ENCODE peak calls at places on chromosome 17, in five cellular contexts. One of them, this sample, is unnamed.

GRCh38 chr17:57445051-57445450 is 188.7 kb downstream of the MSI2 start:
- DNase-seq in AG09319: no peak
- DNase-seq in stimulated activated CD4-positive, alpha-beta T cell treated with anti-CD3 and anti-CD28 coated beads, Interleukin-1b, Interleukin-23, amount 100 ng/mL, for 48 hours: no peak
- DNase-seq in activated CD8-positive, alpha-beta memory T cell treated with anti-CD3 and anti-CD28 coated beads for 4 hours: no peak
- DNase-seq in hypothalamus: no peak
- DNase-seq in this sample: no peak

GRCh38 chr17:27596571-27597187 is 34.3 kb upstream of the LGALS9 start:
- DNase-seq in stimulated activated CD4-positive, alpha-beta T cell treated with anti-CD3 and anti-CD28 coated beads, Interleukin-1b, Interleukin-23, amount 100 ng/mL, for 48 hours: no peak
- DNase-seq in hypothalamus: no peak
- DNase-seq in AG09319: no peak
- DNase-seq in activated CD8-positive, alpha-beta memory T cell treated with anti-CD3 and anti-CD28 coated beads for 4 hours: no peak
- DNase-seq in this sample: no peak

GRCh38 chr17:35423761-35424160 is 8.5 kb downstream of the SLFN12 start:
- DNase-seq in AG09319: no peak
- DNase-seq in activated CD8-positive, alpha-beta memory T cell treated with anti-CD3 and anti-CD28 coated beads for 4 hours: no peak
- DNase-seq in stimulated activated CD4-positive, alpha-beta T cell treated with anti-CD3 and anti-CD28 coated beads, Interleukin-1b, Interleukin-23, amount 100 ng/mL, for 48 hours: no peak
- DNase-seq in hypothalamus: no peak
- DNase-seq in this sample: no peak

GRCh38 chr17:2218426-2218825 is 85.2 kb downstream of the SMG6 start:
- DNase-seq in AG09319: no peak
- DNase-seq in activated CD8-positive, alpha-beta memory T cell treated with anti-CD3 and anti-CD28 coated beads for 4 hours: no peak
- DNase-seq in stimulated activated CD4-positive, alpha-beta T cell treated with anti-CD3 and anti-CD28 coated beads, Interleukin-1b, Interleukin-23, amount 100 ng/mL, for 48 hours: peak
- DNase-seq in hypothalamus: no peak
- DNase-seq in this sample: no peak

GRCh38 chr17:19897108-19897854 is 29.5 kb upstream of the ULK2 start:
- DNase-seq in activated CD8-positive, alpha-beta memory T cell treated with anti-CD3 and anti-CD28 coated beads for 4 hours: no peak
- DNase-seq in stimulated activated CD4-positive, alpha-beta T cell treated with anti-CD3 and anti-CD28 coated beads, Interleukin-1b, Interleukin-23, amount 100 ng/mL, for 48 hours: no peak
- DNase-seq in AG09319: no peak
- DNase-seq in hypothalamus: no peak
- DNase-seq in this sample: no peak

GRCh38 chr17:2071024-2071385 is 16.1 kb downstream of the HIC1 start:
- DNase-seq in stimulated activated CD4-positive, alpha-beta T cell treated with anti-CD3 and anti-CD28 coated beads, Interleukin-1b, Interleukin-23, amount 100 ng/mL, for 48 hours: no peak
- DNase-seq in AG09319: no peak
- DNase-seq in activated CD8-positive, alpha-beta memory T cell treated with anti-CD3 and anti-CD28 coated beads for 4 hours: no peak
- DNase-seq in hypothalamus: no peak
- DNase-seq in this sample: peak

GRCh38 chr17:83056583-83057396 is 22.6 kb upstream of the METRNL start:
- DNase-seq in stimulated activated CD4-positive, alpha-beta T cell treated with anti-CD3 and anti-CD28 coated beads, Interleukin-1b, Interleukin-23, amount 100 ng/mL, for 48 hours: no peak
- DNase-seq in activated CD8-positive, alpha-beta memory T cell treated with anti-CD3 and anti-CD28 coated beads for 4 hours: no peak
- DNase-seq in hypothalamus: no peak
- DNase-seq in AG09319: no peak
- DNase-seq in this sample: peak

GRCh38 chr17:10048951-10049350 is 143.9 kb upstream of the RCVRN start:
- DNase-seq in hypothalamus: peak
- DNase-seq in AG09319: no peak
- DNase-seq in activated CD8-positive, alpha-beta memory T cell treated with anti-CD3 and anti-CD28 coated beads for 4 hours: no peak
- DNase-seq in stimulated activated CD4-positive, alpha-beta T cell treated with anti-CD3 and anti-CD28 coated beads, Interleukin-1b, Interleukin-23, amount 100 ng/mL, for 48 hours: no peak
- DNase-seq in this sample: no peak

GRCh38 chr17:42039794-42040763 is 10.3 kb downstream of the C17orf113 start:
- DNase-seq in stimulated activated CD4-positive, alpha-beta T cell treated with anti-CD3 and anti-CD28 coated beads, Interleukin-1b, Interleukin-23, amount 100 ng/mL, for 48 hours: no peak
- DNase-seq in AG09319: no peak
- DNase-seq in hypothalamus: no peak
- DNase-seq in activated CD8-positive, alpha-beta memory T cell treated with anti-CD3 and anti-CD28 coated beads for 4 hours: no peak
- DNase-seq in this sample: no peak

GRCh38 chr17:42980274-42980765 is at the start of gene RUNDC1:
- DNase-seq in activated CD8-positive, alpha-beta memory T cell treated with anti-CD3 and anti-CD28 coated beads for 4 hours: peak
- DNase-seq in stimulated activated CD4-positive, alpha-beta T cell treated with anti-CD3 and anti-CD28 coated beads, Interleukin-1b, Interleukin-23, amount 100 ng/mL, for 48 hours: peak
- DNase-seq in hypothalamus: peak
- DNase-seq in AG09319: peak
- DNase-seq in this sample: peak

GRCh38 chr17:48530208-48530886 is 464 bp downstream of the HOXB1 start:
- DNase-seq in activated CD8-positive, alpha-beta memory T cell treated with anti-CD3 and anti-CD28 coated beads for 4 hours: no peak
- DNase-seq in stimulated activated CD4-positive, alpha-beta T cell treated with anti-CD3 and anti-CD28 coated beads, Interleukin-1b, Interleukin-23, amount 100 ng/mL, for 48 hours: no peak
- DNase-seq in AG09319: no peak
- DNase-seq in hypothalamus: no peak
- DNase-seq in this sample: no peak

GRCh38 chr17:31008374-31009035 is 37.7 kb downstream of the RNF135 start:
- DNase-seq in hypothalamus: peak
- DNase-seq in stimulated activated CD4-positive, alpha-beta T cell treated with anti-CD3 and anti-CD28 coated beads, Interleukin-1b, Interleukin-23, amount 100 ng/mL, for 48 hours: peak
- DNase-seq in AG09319: no peak
- DNase-seq in activated CD8-positive, alpha-beta memory T cell treated with anti-CD3 and anti-CD28 coated beads for 4 hours: no peak
- DNase-seq in this sample: peak

GRCh38 chr17:80892900-80893603 is 98.6 kb upstream of the CHMP6 start:
- DNase-seq in AG09319: no peak
- DNase-seq in activated CD8-positive, alpha-beta memory T cell treated with anti-CD3 and anti-CD28 coated beads for 4 hours: peak
- DNase-seq in stimulated activated CD4-positive, alpha-beta T cell treated with anti-CD3 and anti-CD28 coated beads, Interleukin-1b, Interleukin-23, amount 100 ng/mL, for 48 hours: peak
- DNase-seq in hypothalamus: no peak
- DNase-seq in this sample: no peak

GRCh38 chr17:66040402-66040801 is 151.5 kb downstream of the CEP112 start:
- DNase-seq in AG09319: no peak
- DNase-seq in hypothalamus: no peak
- DNase-seq in activated CD8-positive, alpha-beta memory T cell treated with anti-CD3 and anti-CD28 coated beads for 4 hours: no peak
- DNase-seq in stimulated activated CD4-positive, alpha-beta T cell treated with anti-CD3 and anti-CD28 coated beads, Interleukin-1b, Interleukin-23, amount 100 ng/mL, for 48 hours: no peak
- DNase-seq in this sample: no peak

GRCh38 chr17:66655461-66655860 is 179.5 kb upstream of the CACNG5 start:
- DNase-seq in stimulated activated CD4-positive, alpha-beta T cell treated with anti-CD3 and anti-CD28 coated beads, Interleukin-1b, Interleukin-23, amount 100 ng/mL, for 48 hours: no peak
- DNase-seq in activated CD8-positive, alpha-beta memory T cell treated with anti-CD3 and anti-CD28 coated beads for 4 hours: no peak
- DNase-seq in AG09319: no peak
- DNase-seq in hypothalamus: no peak
- DNase-seq in this sample: no peak

GRCh38 chr17:62110923-62111484 is 45.9 kb upstream of the MED13 start:
- DNase-seq in AG09319: no peak
- DNase-seq in stimulated activated CD4-positive, alpha-beta T cell treated with anti-CD3 and anti-CD28 coated beads, Interleukin-1b, Interleukin-23, amount 100 ng/mL, for 48 hours: no peak
- DNase-seq in activated CD8-positive, alpha-beta memory T cell treated with anti-CD3 and anti-CD28 coated beads for 4 hours: no peak
- DNase-seq in hypothalamus: no peak
- DNase-seq in this sample: no peak

GRCh38 chr17:65230040-65230439 is 92.9 kb downstream of the RGS9 start:
- DNase-seq in hypothalamus: no peak
- DNase-seq in activated CD8-positive, alpha-beta memory T cell treated with anti-CD3 and anti-CD28 coated beads for 4 hours: no peak
- DNase-seq in stimulated activated CD4-positive, alpha-beta T cell treated with anti-CD3 and anti-CD28 coated beads, Interleukin-1b, Interleukin-23, amount 100 ng/mL, for 48 hours: no peak
- DNase-seq in AG09319: no peak
- DNase-seq in this sample: no peak

GRCh38 chr17:66491665-66492064 is 189.3 kb downstream of the PRKCA start:
- DNase-seq in activated CD8-positive, alpha-beta memory T cell treated with anti-CD3 and anti-CD28 coated beads for 4 hours: no peak
- DNase-seq in AG09319: no peak
- DNase-seq in stimulated activated CD4-positive, alpha-beta T cell treated with anti-CD3 and anti-CD28 coated beads, Interleukin-1b, Interleukin-23, amount 100 ng/mL, for 48 hours: no peak
- DNase-seq in hypothalamus: no peak
- DNase-seq in this sample: no peak

GRCh38 chr17:80942360-80943345 is 49.0 kb upstream of the CHMP6 start:
- DNase-seq in hypothalamus: peak
- DNase-seq in stimulated activated CD4-positive, alpha-beta T cell treated with anti-CD3 and anti-CD28 coated beads, Interleukin-1b, Interleukin-23, amount 100 ng/mL, for 48 hours: no peak
- DNase-seq in AG09319: peak
- DNase-seq in activated CD8-positive, alpha-beta memory T cell treated with anti-CD3 and anti-CD28 coated beads for 4 hours: no peak
- DNase-seq in this sample: peak

GRCh38 chr17:1941241-1942065 is 83.7 kb downstream of the RTN4RL1 start:
- DNase-seq in AG09319: no peak
- DNase-seq in hypothalamus: no peak
- DNase-seq in activated CD8-positive, alpha-beta memory T cell treated with anti-CD3 and anti-CD28 coated beads for 4 hours: no peak
- DNase-seq in stimulated activated CD4-positive, alpha-beta T cell treated with anti-CD3 and anti-CD28 coated beads, Interleukin-1b, Interleukin-23, amount 100 ng/mL, for 48 hours: no peak
- DNase-seq in this sample: no peak

GRCh38 chr17:2624292-2624731 is 30.9 kb downstream of the PAFAH1B1 start:
- DNase-seq in stimulated activated CD4-positive, alpha-beta T cell treated with anti-CD3 and anti-CD28 coated beads, Interleukin-1b, Interleukin-23, amount 100 ng/mL, for 48 hours: no peak
- DNase-seq in AG09319: no peak
- DNase-seq in hypothalamus: no peak
- DNase-seq in activated CD8-positive, alpha-beta memory T cell treated with anti-CD3 and anti-CD28 coated beads for 4 hours: no peak
- DNase-seq in this sample: no peak

This sample was measured in posterior cingulate gyrus.